ENCODE peak calls at places on chromosomes 11 and 22, in eight cellular contexts. F is A673; Q is fibroblast of pulmonary artery; K is activated CD8-positive, alpha-beta T cell treated with anti-CD3 and anti-CD28 coated beads for 36 hours; B is BJ; V is A549; N is nucleus accumbens; J is pancreas. W is an unnamed sample.

GRCh38 chr11:60345489-60345888 is 18.4 kb downstream of the MS4A6E start:
- DNase-seq in F (peak; percentile 49), Q (no peak), K (peak; percentile 52), B (no peak), V (peak; percentile 6), N (peak; percentile 4), J (peak; percentile 31), W (peak; percentile 37)

GRCh38 chr11:64060861-64061444 is 25.2 kb downstream of the FLRT1 start:
- DNase-seq in F (peak; percentile 65), Q (peak; percentile 14), K (peak; percentile 67), B (no peak), V (peak; percentile 34), N (peak; percentile 68), J (no peak), W (peak; percentile 29)

GRCh38 chr11:83087035-83087434 is 15.3 kb upstream of the RAB30 start:
- DNase-seq in F (peak; percentile 23), Q (no peak), K (no peak), B (no peak), V (peak; percentile 43), N (no peak), J (no peak), W (no peak)

GRCh38 chr11:40306938-40307548 is 1152.4 kb downstream of the LRRC4C start:
- DNase-seq in F (peak; percentile 87), Q (peak; percentile 75), K (no peak), B (no peak), V (peak; percentile 49), N (no peak), J (no peak), W (no peak)

GRCh38 chr22:37330200-37331033 is 48.1 kb downstream of the CYTH4 start:
- DNase-seq in F (peak; percentile 83), Q (peak; percentile 84), K (peak; percentile 76), B (no peak), V (peak; percentile 87), N (peak; percentile 68), J (peak; percentile 61), W (peak; percentile 22)

GRCh38 chr22:38758276-38758945 is 2.6 kb upstream of the SUN2 start:
- DNase-seq in F (no peak), Q (no peak), K (peak; percentile 95), B (no peak), V (no peak), N (no peak), J (no peak), W (no peak)

GRCh38 chr11:12177739-12178338 is 67.4 kb downstream of the MICAL2 start:
- DNase-seq in F (no peak), Q (peak; percentile 40), K (no peak), B (no peak), V (peak; percentile 21), N (no peak), J (no peak), W (no peak)

GRCh38 chr22:24101966-24102365 is 79.3 kb upstream of the SUSD2 start:
- DNase-seq in F (no peak), Q (no peak), K (no peak), B (no peak), V (no peak), N (no peak), J (no peak), W (no peak)

GRCh38 chr11:73141031-73141308 is 1.1 kb downstream of the FCHSD2 start:
- DNase-seq in F (no peak), Q (peak; percentile 11), K (peak; percentile 59), B (no peak), V (peak; percentile 17), N (no peak), J (no peak), W (no peak)

GRCh38 chr11:15971215-15971546 is 385.2 kb downstream of the SOX6 start:
- DNase-seq in F (no peak), Q (no peak), K (no peak), B (no peak), V (no peak), N (no peak), J (no peak), W (no peak)

GRCh38 chr11:2909145-2909914 is 19.9 kb downstream of the PHLDA2 start:
- DNase-seq in F (no peak), Q (no peak), K (no peak), B (no peak), V (no peak), N (no peak), J (no peak), W (no peak)

GRCh38 chr11:9577032-9577431 is 3.6 kb downstream of the WEE1 start:
- DNase-seq in F (no peak), Q (peak; percentile 67), K (no peak), B (no peak), V (no peak), N (no peak), J (no peak), W (no peak)

GRCh38 chr22:49838771-49839717 is 11.4 kb upstream of the BRD1 start:
- DNase-seq in F (peak; percentile 54), Q (no peak), K (peak; percentile 95), B (no peak), V (no peak), N (no peak), J (no peak), W (peak; percentile 61)